ENCODE peak calls at places on chromosomes 4 and X, in nine cellular contexts. B, L, G, E, S, T, W, I and D are unnamed samples.

GRCh38 chr4:14345356-14345775 is 656.9 kb upstream of the CPEB2 start:
- DNase-seq in B (peak), L (peak), G (no peak), E (peak), S (no peak), T (no peak), W (no peak), I (peak), D (no peak)

GRCh38 chrX:131778269-131779218 is 234.7 kb downstream of the OR13H1 start:
- DNase-seq in B (no peak), L (peak), G (no peak), E (no peak), S (peak), T (no peak), W (no peak), I (peak), D (peak)

GRCh38 chrX:120452131-120452530 is 17.0 kb downstream of the LAMP2 start:
- DNase-seq in B (peak), L (peak), G (no peak), E (peak), S (no peak), T (no peak), W (no peak), I (no peak), D (no peak)

GRCh38 chrX:103404225-103405008 is 28.1 kb downstream of the BEX3 start:
- DNase-seq in B (peak), L (peak), G (peak), E (peak), S (peak), T (peak), W (peak), I (peak), D (peak)

GRCh38 chr4:171265190-171265818 is 547.9 kb upstream of the GALNTL6 start:
- DNase-seq in B (no peak), L (no peak), G (no peak), E (no peak), S (no peak), T (no peak), W (no peak), I (no peak), D (no peak)

GRCh38 chr4:1150875-1151274 is 21.5 kb downstream of the SPON2 start:
- DNase-seq in B (no peak), L (no peak), G (no peak), E (no peak), S (no peak), T (no peak), W (no peak), I (no peak), D (no peak)

GRCh38 chr4:87853108-87853507 is 20.3 kb downstream of the MEPE start:
- DNase-seq in B (peak), L (peak), G (no peak), E (peak), S (no peak), T (no peak), W (no peak), I (peak), D (no peak)

GRCh38 chrX:25442501-25442900 is 426.7 kb upstream of the ARX start:
- DNase-seq in B (no peak), L (no peak), G (no peak), E (no peak), S (no peak), T (no peak), W (no peak), I (no peak), D (no peak)

GRCh38 chr4:5899396-5899795 is 6.5 kb upstream of the CRMP1 start:
- DNase-seq in B (no peak), L (no peak), G (no peak), E (no peak), S (no peak), T (no peak), W (no peak), I (no peak), D (no peak)

GRCh38 chrX:73401591-73402266 is 45.1 kb upstream of the CDX4 start:
- DNase-seq in B (no peak), L (no peak), G (peak), E (no peak), S (no peak), T (no peak), W (no peak), I (no peak), D (no peak)

GRCh38 chr4:6095023-6095817 is 77.0 kb upstream of the C4orf50 start:
- DNase-seq in B (no peak), L (peak), G (no peak), E (no peak), S (no peak), T (no peak), W (no peak), I (peak), D (no peak)

GRCh38 chrX:106862972-106863688 is 40.0 kb downstream of the RIPPLY1 start:
- DNase-seq in B (no peak), L (peak), G (no peak), E (peak), S (no peak), T (peak), W (no peak), I (peak), D (no peak)

GRCh38 chr4:152106113-152106763 is 345.4 kb upstream of the GATB start:
- DNase-seq in B (peak), L (peak), G (no peak), E (peak), S (peak), T (peak), W (peak), I (peak), D (peak)

GRCh38 chrX:101117701-101118100 is 19.7 kb downstream of the CENPI start:
- DNase-seq in B (peak), L (no peak), G (no peak), E (peak), S (no peak), T (no peak), W (no peak), I (no peak), D (no peak)

GRCh38 chr4:83413676-83414075 is 41.9 kb downstream of the HELQ start:
- DNase-seq in B (no peak), L (no peak), G (no peak), E (no peak), S (no peak), T (no peak), W (no peak), I (peak), D (no peak)

GRCh38 chrX:39398973-39399268 is 597.7 kb downstream of the MID1IP1 start:
- DNase-seq in B (no peak), L (no peak), G (no peak), E (peak), S (no peak), T (no peak), W (no peak), I (no peak), D (no peak)

GRCh38 chr4:25128671-25129070 is 31.6 kb downstream of the SEPSECS start:
- DNase-seq in B (no peak), L (no peak), G (no peak), E (no peak), S (no peak), T (no peak), W (no peak), I (no peak), D (no peak)

GRCh38 chr4:152937535-152938236 is 1.6 kb downstream of the FHDC1 start:
- DNase-seq in B (peak), L (no peak), G (no peak), E (peak), S (no peak), T (peak), W (no peak), I (peak), D (no peak)

GRCh38 chr4:153113061-153113837 is 91.0 kb upstream of the TRIM2 start:
- DNase-seq in B (no peak), L (peak), G (no peak), E (peak), S (no peak), T (no peak), W (no peak), I (no peak), D (no peak)

DNA sequence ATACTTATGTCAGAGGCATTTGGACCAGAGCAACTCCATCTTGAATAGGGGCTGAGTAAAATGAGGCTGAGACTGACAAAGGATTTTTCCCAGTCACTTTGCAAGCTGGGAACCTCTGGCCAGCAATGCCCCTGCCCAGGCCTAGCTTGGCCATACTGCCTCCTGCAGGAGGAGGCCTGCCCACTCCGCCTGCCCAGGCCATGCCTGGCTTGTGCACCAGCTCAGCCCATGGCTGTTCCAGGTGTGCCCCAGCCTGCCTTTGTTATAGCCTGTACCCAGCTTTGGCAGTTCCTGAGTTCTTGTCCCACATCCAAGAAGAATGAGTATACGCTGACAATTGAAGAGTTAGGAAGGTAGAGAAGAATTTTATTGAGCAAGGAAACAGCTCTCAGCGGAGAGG is 176.1 kb downstream of the AASDH start:
- DNase-seq in B (no peak), L (no peak), G (no peak), E (no peak), S (no peak), T (no peak), W (no peak), I (no peak), D (no peak)
- TF ChIP-seq CTCF in B (no peak), L (no peak), G (no peak), E (no peak), S (no peak), T (no peak), W (no peak), I (no peak), D (no peak)

DNA sequence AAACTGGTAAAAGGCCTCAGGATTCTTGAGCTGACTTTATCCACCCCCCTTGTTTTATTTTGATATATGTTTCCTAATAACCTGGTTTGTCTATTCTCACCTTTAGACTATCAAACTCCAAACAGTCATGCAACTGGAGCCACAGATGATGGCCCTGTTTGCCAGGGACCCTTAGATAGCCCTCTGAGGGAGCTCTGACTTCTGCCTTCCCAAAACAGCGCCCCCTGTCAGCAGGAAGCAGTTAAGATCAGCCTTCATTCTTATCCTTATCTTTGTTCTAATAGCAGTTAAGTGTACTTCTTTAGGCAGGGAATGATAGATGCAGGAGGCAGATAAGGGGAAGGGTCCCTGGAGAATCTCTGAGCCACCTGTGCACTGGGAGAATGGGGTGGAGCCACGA is 27.5 kb upstream of the CXCL13 start:
- DNase-seq in B (no peak), L (no peak), G (no peak), E (no peak), S (no peak), T (no peak), W (no peak), I (no peak), D (no peak)
- TF ChIP-seq CTCF in B (no peak), L (peak), G (no peak), E (no peak), S (no peak), T (no peak), W (no peak), I (peak), D (no peak)

GRCh38 chr4:163330828-163331628 is 1.4 kb downstream of the NPY1R start:
- DNase-seq in B (no peak), L (no peak), G (no peak), E (no peak), S (no peak), T (peak), W (no peak), I (no peak), D (no peak)

GRCh38 chr4:163332526-163333405 is at the start of gene NPY1R:
- DNase-seq in B (peak), L (peak), G (peak), E (peak), S (peak), T (peak), W (peak), I (peak), D (no peak)

GRCh38 chr4:163335384-163335783 is 3.0 kb upstream of the NPY1R start:
- DNase-seq in B (no peak), L (no peak), G (no peak), E (no peak), S (no peak), T (no peak), W (no peak), I (no peak), D (no peak)

DNA sequence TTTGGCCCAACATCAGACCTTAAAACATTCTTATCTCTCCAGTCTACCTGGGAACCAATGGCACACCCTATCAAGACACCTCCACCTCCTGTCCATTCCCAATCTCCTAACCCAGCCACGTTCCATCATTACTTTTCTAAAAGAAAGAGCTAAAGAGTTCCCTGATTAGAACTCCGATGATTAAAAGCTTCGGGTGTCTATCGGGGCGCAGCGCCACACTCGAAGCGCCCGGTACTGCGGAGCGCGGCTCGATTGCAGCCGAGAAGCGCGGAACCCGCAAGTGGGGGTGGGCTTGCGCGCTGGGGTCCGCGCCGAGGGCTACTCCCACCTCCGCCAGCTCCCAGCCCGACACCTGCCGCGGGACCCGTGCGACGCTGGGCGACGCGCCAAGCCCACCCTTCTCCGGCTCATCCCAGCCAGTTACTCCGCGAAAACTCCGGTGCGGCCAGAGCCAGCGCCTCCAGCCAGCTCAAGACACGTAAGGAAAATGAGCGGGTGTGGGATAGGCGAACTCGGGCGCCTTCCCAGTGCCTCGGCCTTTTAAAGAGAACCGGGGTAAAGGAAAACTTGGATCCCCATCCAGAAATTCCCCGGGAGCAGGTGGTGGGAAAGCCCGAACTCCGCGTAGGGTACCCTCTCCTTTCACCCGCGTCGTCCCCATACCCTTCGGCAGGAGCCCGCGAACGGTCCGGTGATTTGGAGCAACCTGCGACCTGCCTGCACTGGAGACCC is 601 bp downstream of the NPY1R start:
- DNase-seq in B (peak), L (no peak), G (peak), E (peak), S (no peak), T (peak), W (no peak), I (peak), D (no peak)
- TF ChIP-seq CTCF in B (peak), L (no peak), G (peak), E (no peak), S (no peak), T (no peak), W (peak), I (no peak), D (no peak)

DNA sequence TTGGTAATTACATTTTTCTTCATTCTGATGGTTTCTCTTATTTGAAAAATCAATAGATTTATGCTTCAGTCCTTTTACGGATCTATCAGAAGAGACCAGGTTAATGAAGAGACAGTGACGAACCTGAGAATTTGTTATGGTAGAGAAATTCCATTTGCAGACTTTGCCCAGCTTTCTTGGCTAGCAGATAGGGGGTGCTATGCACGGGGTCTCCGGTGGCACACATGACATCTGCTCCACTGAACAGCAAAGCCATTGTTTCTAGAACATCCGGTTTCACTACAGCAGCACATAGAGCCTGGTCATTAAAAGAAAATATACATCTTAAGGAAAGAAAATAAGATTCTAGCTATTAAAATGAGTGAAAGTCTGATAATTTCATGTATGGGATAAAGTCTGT is 85.1 kb downstream of the ARAP2 start:
- DNase-seq in B (no peak), L (no peak), G (no peak), E (no peak), S (no peak), T (no peak), W (no peak), I (no peak), D (no peak)
- TF ChIP-seq CTCF in B (no peak), L (peak), G (no peak), E (no peak), S (no peak), T (no peak), W (no peak), I (no peak), D (no peak)